ENCODE peak calls at places on chromosomes 11 and 22, in four cellular contexts. H is GM23338, T is OCI-LY7, I is neural progenitor cell. D is an unnamed sample. For H3K4me1, the result is how much of the 10 kb centered on the place peaks cover.

GRCh38 chr22:25069758-25070461 is 117.4 kb downstream of the KIAA1671 start:
- DNase-seq in H (peak), T (no peak), I (no peak), D (no peak)

GRCh38 chr11:95671768-95672167 is 117.8 kb downstream of the FAM76B start:
- DNase-seq in H (no peak), T (no peak), I (no peak), D (no peak)

GRCh38 chr22:28141614-28142013 is 222.6 kb upstream of the PITPNB start:
- DNase-seq in H (no peak), T (no peak), I (no peak), D (peak)

GRCh38 chr22:39232246-39232645 is 12.5 kb downstream of the PDGFB start:
- DNase-seq in H (no peak), T (no peak), I (no peak), D (no peak)

GRCh38 chr11:47480762-47481161 is 31.8 kb upstream of the RAPSN start:
- DNase-seq in H (no peak), T (no peak), I (no peak), D (no peak)

GRCh38 chr11:85918910-85919794 is 64.0 kb downstream of the CCDC83 start:
- DNase-seq in H (no peak), T (no peak), I (peak), D (no peak)

GRCh38 chr11:74672956-74673895 is 58.0 kb downstream of the CHRDL2 start:
- DNase-seq in H (no peak), T (no peak), I (no peak), D (peak)

GRCh38 chr22:25282671-25283561 is 63.5 kb downstream of the CRYBB2 start:
- DNase-seq in H (peak), T (no peak), I (peak), D (no peak)

GRCh38 chr11:128894685-128895084 is 3.5 kb downstream of the KCNJ5 start:
- DNase-seq in H (no peak), T (no peak), I (no peak), D (no peak)

GRCh38 chr11:31499576-31500178 is 9.7 kb downstream of the IMMP1L start:
- DNase-seq in H (no peak), T (no peak), I (no peak), D (no peak)

GRCh38 chr22:49046546-49047305 is 780.9 kb downstream of the BRD1 start:
- DNase-seq in H (no peak), T (peak), I (peak), D (no peak)

GRCh38 chr22:32571764-32572163 is 97.2 kb downstream of the FBXO7 start:
- DNase-seq in H (no peak), T (no peak), I (no peak), D (no peak)

GRCh38 chr11:77542296-77542695 is 47.5 kb upstream of the AQP11 start:
- DNase-seq in H (no peak), T (no peak), I (no peak), D (peak)

GRCh38 chr11:2572491-2573239 is 127.1 kb downstream of the KCNQ1OT1 start:
- DNase-seq in H (no peak), T (no peak), I (no peak), D (no peak)

GRCh38 chr11:1880746-1881441 is 10.8 kb downstream of the PRR33 start:
- DNase-seq in H (no peak), T (no peak), I (no peak), D (no peak)

GRCh38 chr11:46678741-46679130 is 21.7 kb downstream of the ARHGAP1 start:
- DNase-seq in H (no peak), T (no peak), I (no peak), D (no peak)

GRCh38 chr22:44108806-44109385 is 71.8 kb upstream of the PARVG start:
- DNase-seq in H (no peak), T (no peak), I (no peak), D (no peak)

GRCh38 chr11:14904745-14905103 is 12.7 kb upstream of the CYP2R1 start:
- DNase-seq in H (peak), T (peak), I (peak), D (no peak)

GRCh38 chr11:86740628-86741488 is 59.5 kb upstream of the PRSS23 start:
- DNase-seq in H (peak), T (no peak), I (peak), D (peak)

GRCh38 chr11:70606951-70607330 is 208.6 kb downstream of the CTTN start:
- DNase-seq in H (no peak), T (no peak), I (no peak), D (no peak)

GRCh38 chr22:32325811-32326237 is 31.8 kb upstream of the RFPL3 start:
- DNase-seq in H (peak), T (no peak), I (no peak), D (no peak)

GRCh38 chr11:77884186-77884828 is 63.4 kb downstream of the AAMDC start:
- DNase-seq in H (no peak), T (no peak), I (no peak), D (no peak)

GRCh38 chr11:9039194-9039593 is 35.4 kb upstream of the NRIP3 start:
- DNase-seq in H (no peak), T (no peak), I (no peak), D (peak)

GRCh38 chr22:45101828-45102227 is 61.9 kb upstream of the NUP50 start:
- DNase-seq in H (peak), T (peak), I (peak), D (peak)

GRCh38 chr11:1161410-1162152 is 3.8 kb downstream of the MUC5AC start:
- DNase-seq in H (no peak), T (no peak), I (no peak), D (no peak)

GRCh38 chr11:120869516-120870011 is 154.3 kb upstream of the TBCEL start:
- DNase-seq in H (no peak), T (peak), I (no peak), D (no peak)

GRCh38 chr11:101478587-101479375 is 105.0 kb downstream of the TRPC6 start:
- DNase-seq in H (no peak), T (no peak), I (peak), D (no peak)

GRCh38 chr11:14672635-14673034 is 29.0 kb downstream of the PDE3B start:
- DNase-seq in H (no peak), T (no peak), I (no peak), D (no peak)

GRCh38 chr11:74020537-74020936 is 11.7 kb upstream of the UCP3 start:
- DNase-seq in H (no peak), T (peak), I (no peak), D (no peak)

DNA sequence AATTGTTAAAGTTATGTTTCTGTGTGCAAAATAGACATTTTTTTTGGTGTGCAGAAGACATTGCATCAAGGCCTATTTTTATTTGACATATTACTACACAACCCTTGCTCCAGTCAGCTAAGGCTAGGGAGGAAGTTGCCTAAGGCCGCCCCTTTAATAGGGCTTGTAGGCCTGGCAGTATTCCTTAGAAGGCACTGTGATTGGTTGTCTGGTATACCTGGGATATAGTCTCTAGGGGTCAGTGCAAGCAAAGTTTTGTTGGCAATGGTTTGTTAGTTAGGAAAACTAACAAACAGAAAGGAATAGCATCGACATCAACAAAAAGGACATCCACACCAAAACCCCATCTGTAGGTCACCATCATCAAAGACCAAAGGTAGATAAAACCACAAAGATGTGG is 16.9 kb downstream of the CCDC15 start:
- DNase-seq in H (peak), T (no peak), I (peak), D (peak)
- TF ChIP-seq EZH2phosphoT487 in H (no peak), T (no peak), I (no peak), D (no peak)

GRCh38 chr11:58784995-58785394 is 53.3 kb upstream of the GLYAT start:
- DNase-seq in H (peak), T (no peak), I (no peak), D (no peak)
- TF ChIP-seq CTCF in H (peak), T (peak), I (no peak), D (peak)

GRCh38 chr11:27383645-27384044 is 20.6 kb upstream of the CCDC34 start:
- DNase-seq in H (no peak), T (no peak), I (no peak), D (no peak)

GRCh38 chr11:27387362-27387761 is 24.3 kb upstream of the CCDC34 start:
- DNase-seq in H (peak), T (no peak), I (no peak), D (no peak)

GRCh38 chr11:27386176-27386575 is 23.2 kb upstream of the CCDC34 start:
- DNase-seq in H (no peak), T (no peak), I (no peak), D (no peak)

GRCh38 chr11:27388001-27388400 is 25.0 kb upstream of the CCDC34 start:
- DNase-seq in H (no peak), T (no peak), I (no peak), D (no peak)

GRCh38 chr11:27385245-27385644 is 22.2 kb upstream of the CCDC34 start:
- DNase-seq in H (no peak), T (no peak), I (no peak), D (no peak)
- H3K4me1 ChIP-seq in H (under half), T (under half), I (under half), D (under half)

DNA sequence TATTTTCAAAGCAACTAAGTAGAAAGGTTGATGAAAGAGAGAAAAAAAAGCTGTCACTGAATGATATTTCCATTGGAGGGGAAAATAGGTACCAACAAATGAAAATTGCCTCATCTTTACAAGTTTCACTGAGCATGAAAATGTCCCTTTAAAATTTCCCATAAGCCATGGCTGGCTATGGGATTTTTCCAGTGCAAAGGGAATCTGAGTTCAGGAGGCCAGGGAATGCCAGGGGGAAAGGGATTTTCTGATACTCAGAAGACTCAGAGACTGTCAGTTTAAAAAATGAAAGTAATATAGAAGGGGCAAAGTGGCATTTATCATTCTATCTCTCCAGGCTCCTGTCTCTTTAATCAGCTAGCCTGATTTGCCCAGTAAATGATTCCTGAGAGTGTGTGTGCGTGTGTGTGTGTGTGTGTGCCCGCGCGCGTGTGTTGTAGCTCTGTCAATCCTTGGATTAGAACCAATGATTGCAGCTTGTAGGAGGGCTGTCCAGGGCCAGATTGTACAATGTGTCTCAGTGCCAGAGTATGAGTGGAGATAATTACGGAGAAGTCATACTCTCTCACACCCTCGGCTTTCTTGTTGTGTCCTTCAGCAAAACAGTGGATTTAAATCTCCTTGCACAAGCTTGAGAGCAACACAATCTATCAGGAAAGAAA is at the start of gene NTM:
- DNase-seq in H (peak), T (no peak), I (peak), D (no peak)
- TF ChIP-seq EZH2phosphoT487 in H (no peak), T (no peak), I (no peak), D (no peak)

GRCh38 chr22:46931414-46931813 is 169.0 kb downstream of the TBC1D22A start:
- DNase-seq in H (peak), T (no peak), I (no peak), D (peak)
- TF ChIP-seq CTCF in H (peak), T (no peak), I (peak), D (peak)

GRCh38 chr11:72120930-72121329 is 8.4 kb upstream of the ANAPC15 start:
- DNase-seq in H (no peak), T (no peak), I (no peak), D (no peak)

GRCh38 chr11:72116019-72116755 is 3.7 kb upstream of the ANAPC15 start:
- DNase-seq in H (no peak), T (no peak), I (no peak), D (no peak)

GRCh38 chr11:72123117-72123653 is 10.7 kb upstream of the ANAPC15 start:
- DNase-seq in H (no peak), T (no peak), I (no peak), D (no peak)

GRCh38 chr11:72122607-72123006 is 10.1 kb upstream of the ANAPC15 start:
- DNase-seq in H (no peak), T (no peak), I (no peak), D (no peak)

GRCh38 chr11:72119188-72119587 is 6.7 kb upstream of the ANAPC15 start:
- DNase-seq in H (no peak), T (no peak), I (no peak), D (no peak)
- H3K4me1 ChIP-seq in H (under half), T (under half), I (under half), D (under half)

DNA sequence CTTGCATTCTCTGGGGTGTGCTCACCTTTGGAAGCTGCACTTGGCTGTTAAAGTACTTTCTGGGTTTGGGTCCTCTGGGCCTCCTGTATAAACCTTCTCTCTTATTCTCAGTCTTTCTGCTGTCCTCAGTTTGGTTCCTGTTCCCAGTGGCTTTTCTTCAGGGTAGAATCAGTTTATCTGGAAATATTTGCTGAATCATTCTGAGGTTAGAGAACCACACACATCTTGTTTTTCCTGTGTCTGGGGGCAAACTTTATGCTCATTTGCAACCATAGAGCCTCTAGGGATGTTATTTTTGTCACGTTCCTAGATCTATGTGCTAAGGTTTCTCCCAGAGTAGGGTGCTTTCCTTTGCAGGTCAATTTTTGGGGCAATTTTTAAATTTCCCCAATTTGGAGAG is 224.3 kb upstream of the C11orf87 start:
- DNase-seq in H (no peak), T (no peak), I (no peak), D (no peak)
- TF ChIP-seq EZH2phosphoT487 in H (no peak), T (no peak), I (no peak), D (no peak)

GRCh38 chr11:44189986-44190882 is 94.8 kb downstream of the EXT2 start:
- DNase-seq in H (no peak), T (no peak), I (no peak), D (no peak)
- TF ChIP-seq CTCF in H (no peak), T (no peak), I (no peak), D (no peak)

GRCh38 chr11:64042301-64042700 is 6.6 kb downstream of the FLRT1 start:
- DNase-seq in H (no peak), T (no peak), I (peak), D (no peak)

GRCh38 chr11:64044730-64045386 is 9.1 kb downstream of the FLRT1 start:
- DNase-seq in H (no peak), T (no peak), I (no peak), D (no peak)

GRCh38 chr11:64048042-64048854 is 12.5 kb downstream of the FLRT1 start:
- DNase-seq in H (no peak), T (no peak), I (peak), D (no peak)

GRCh38 chr11:64043545-64043944 is 7.8 kb downstream of the FLRT1 start:
- DNase-seq in H (no peak), T (no peak), I (no peak), D (no peak)

DNA sequence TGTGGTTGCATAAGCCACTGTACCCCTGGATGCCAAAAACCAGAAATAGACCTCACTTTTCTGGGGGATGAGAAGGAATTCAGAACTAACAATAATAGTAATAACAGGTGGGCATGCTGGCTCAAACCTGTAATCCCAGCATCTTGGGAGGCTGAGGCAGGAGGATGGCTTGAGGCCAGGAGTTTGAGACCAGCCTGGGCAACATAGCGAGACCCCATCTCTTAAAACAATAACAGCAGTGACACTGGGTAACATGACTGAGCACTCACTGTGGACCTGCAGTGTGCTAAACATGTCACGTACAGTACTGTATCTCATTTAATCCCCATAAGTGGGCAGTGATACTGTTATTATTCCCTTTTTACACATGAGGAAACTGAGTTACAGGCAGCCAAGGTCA is 10.0 kb downstream of the FLRT1 start:
- DNase-seq in H (no peak), T (no peak), I (no peak), D (no peak)
- H3K4me1 ChIP-seq in H (under half), T (under half), I (under half), D (under half)

GRCh38 chr11:33317662-33318061 is 60.5 kb downstream of the HIPK3 start:
- DNase-seq in H (no peak), T (no peak), I (no peak), D (peak)

GRCh38 chr11:33320814-33321330 is 63.7 kb downstream of the HIPK3 start:
- DNase-seq in H (no peak), T (no peak), I (no peak), D (no peak)

GRCh38 chr11:33323421-33323820 is 66.2 kb downstream of the HIPK3 start:
- DNase-seq in H (no peak), T (no peak), I (no peak), D (no peak)

GRCh38 chr11:33321483-33321882 is 64.3 kb downstream of the HIPK3 start:
- DNase-seq in H (no peak), T (peak), I (no peak), D (no peak)

GRCh38 chr11:33319965-33320813 is 63.0 kb downstream of the HIPK3 start:
- DNase-seq in H (peak), T (no peak), I (no peak), D (no peak)
- TF ChIP-seq EZH2phosphoT487 in H (no peak), T (no peak), I (no peak), D (no peak)

D was measured in PC-3.